ENCODE peak calls at places on chromosomes 6 and 20, in five cellular contexts. W is A549, N is heart left ventricle, F is AG04450, M is heart right ventricle. R is an unnamed sample.

GRCh38 chr6:69732640-69733039 is 64.2 kb downstream of the LMBRD1 start:
- DNase-seq in W (no peak), N (no peak), F (no peak), M (no peak), R (peak)

GRCh38 chr6:33745558-33745957 is 1.1 kb downstream of the IP6K3 start:
- DNase-seq in W (no peak), N (no peak), F (no peak), M (no peak), R (no peak)

GRCh38 chr6:112296122-112296521 is 41.8 kb upstream of the LAMA4 start:
- DNase-seq in W (peak), N (no peak), F (no peak), M (no peak), R (peak)

GRCh38 chr6:36776167-36776566 is 63.1 kb downstream of the CPNE5 start:
- DNase-seq in W (no peak), N (no peak), F (no peak), M (no peak), R (no peak)

GRCh38 chr20:51985753-51986152 is 183.4 kb upstream of the SALL4 start:
- DNase-seq in W (no peak), N (no peak), F (no peak), M (no peak), R (no peak)

GRCh38 chr6:118344014-118344670 is 204.0 kb upstream of the PLN start:
- DNase-seq in W (no peak), N (no peak), F (no peak), M (no peak), R (no peak)

GRCh38 chr6:52724406-52725121 is 38.7 kb downstream of the GSTA2 start:
- DNase-seq in W (peak), N (peak), F (no peak), M (peak), R (peak)

GRCh38 chr6:148291876-148292275 is 50.8 kb upstream of the SASH1 start:
- DNase-seq in W (no peak), N (no peak), F (no peak), M (no peak), R (no peak)

GRCh38 chr6:105184921-105185320 is 5.1 kb upstream of the POPDC3 start:
- DNase-seq in W (no peak), N (no peak), F (no peak), M (no peak), R (no peak)

GRCh38 chr6:16249971-16250370 is 11.6 kb downstream of the GMPR start:
- DNase-seq in W (no peak), N (no peak), F (no peak), M (no peak), R (no peak)

GRCh38 chr6:5293692-5294091 is 32.4 kb downstream of the FARS2 start:
- DNase-seq in W (no peak), N (no peak), F (no peak), M (no peak), R (no peak)

GRCh38 chr6:117352466-117353081 is 73.2 kb downstream of the ROS1 start:
- DNase-seq in W (peak), N (no peak), F (no peak), M (no peak), R (peak)

GRCh38 chr20:58025233-58025632 is 203.2 kb downstream of the ANKRD60 start:
- DNase-seq in W (no peak), N (peak), F (no peak), M (peak), R (no peak)

GRCh38 chr20:21325296-21325695 is 22.2 kb downstream of the XRN2 start:
- DNase-seq in W (no peak), N (no peak), F (no peak), M (no peak), R (no peak)

GRCh38 chr20:37270586-37271420 is 9.2 kb upstream of the GHRH start:
- DNase-seq in W (no peak), N (no peak), F (no peak), M (no peak), R (no peak)

GRCh38 chr6:88983532-88983931 is 20.1 kb upstream of the RNGTT start:
- DNase-seq in W (peak), N (no peak), F (no peak), M (no peak), R (peak)

GRCh38 chr20:25279403-25279802 is 31.5 kb downstream of the PYGB start:
- DNase-seq in W (no peak), N (no peak), F (no peak), M (no peak), R (no peak)

GRCh38 chr20:5557123-5557522 is 193.1 kb upstream of the SHLD1 start:
- DNase-seq in W (peak), N (peak), F (no peak), M (peak), R (peak)

GRCh38 chr20:49906615-49907154 is 8.6 kb downstream of the SPATA2 start:
- DNase-seq in W (no peak), N (no peak), F (no peak), M (no peak), R (no peak)

GRCh38 chr6:157538698-157539097 is 157.7 kb downstream of the ZDHHC14 start:
- DNase-seq in W (no peak), N (no peak), F (no peak), M (no peak), R (no peak)

GRCh38 chr20:35617397-35618031 is 1.9 kb downstream of the SPAG4 start:
- DNase-seq in W (peak), N (peak), F (no peak), M (peak), R (peak)

GRCh38 chr6:149271348-149272340 is 45.9 kb upstream of the TAB2 start:
- DNase-seq in W (no peak), N (no peak), F (no peak), M (no peak), R (peak)

GRCh38 chr6:157107915-157108651 is 215.2 kb downstream of the TMEM242 start:
- DNase-seq in W (peak), N (no peak), F (peak), M (no peak), R (no peak)

GRCh38 chr20:29325304-29325640 is 1932.2 kb upstream of the DEFB115 start:
- DNase-seq in W (no peak), N (no peak), F (no peak), M (no peak), R (no peak)

GRCh38 chr20:44706371-44707258 is 8.6 kb upstream of the CCN5 start:
- DNase-seq in W (no peak), N (peak), F (no peak), M (no peak), R (no peak)

GRCh38 chr20:48776306-48776705 is 51.5 kb downstream of the PREX1 start:
- DNase-seq in W (no peak), N (no peak), F (no peak), M (no peak), R (no peak)

GRCh38 chr6:79813854-79814477 is 133.4 kb downstream of the ELOVL4 start:
- DNase-seq in W (peak), N (peak), F (peak), M (peak), R (peak)

GRCh38 chr20:52105045-52105572 is 86.5 kb downstream of the ZFP64 start:
- DNase-seq in W (peak), N (no peak), F (no peak), M (no peak), R (no peak)

GRCh38 chr6:169141706-169142705 is 111.6 kb downstream of the THBS2 start:
- DNase-seq in W (no peak), N (peak), F (no peak), M (peak), R (no peak)

GRCh38 chr20:17747431-17747846 is 47.7 kb downstream of the BANF2 start:
- DNase-seq in W (peak), N (no peak), F (peak), M (no peak), R (no peak)

GRCh38 chr20:49801882-49802281 is 10.7 kb upstream of the SLC9A8 start:
- DNase-seq in W (no peak), N (no peak), F (no peak), M (no peak), R (peak)

GRCh38 chr20:45432294-45432693 is 16.4 kb downstream of the PIGT start:
- DNase-seq in W (no peak), N (no peak), F (no peak), M (no peak), R (peak)

GRCh38 chr6:170186006-170186908 is 104.6 kb downstream of the DLL1 start:
- DNase-seq in W (no peak), N (no peak), F (no peak), M (no peak), R (no peak)

GRCh38 chr20:33812673-33813462 is 1.7 kb downstream of the CHMP4B start:
- DNase-seq in W (peak), N (no peak), F (no peak), M (no peak), R (no peak)

DNA sequence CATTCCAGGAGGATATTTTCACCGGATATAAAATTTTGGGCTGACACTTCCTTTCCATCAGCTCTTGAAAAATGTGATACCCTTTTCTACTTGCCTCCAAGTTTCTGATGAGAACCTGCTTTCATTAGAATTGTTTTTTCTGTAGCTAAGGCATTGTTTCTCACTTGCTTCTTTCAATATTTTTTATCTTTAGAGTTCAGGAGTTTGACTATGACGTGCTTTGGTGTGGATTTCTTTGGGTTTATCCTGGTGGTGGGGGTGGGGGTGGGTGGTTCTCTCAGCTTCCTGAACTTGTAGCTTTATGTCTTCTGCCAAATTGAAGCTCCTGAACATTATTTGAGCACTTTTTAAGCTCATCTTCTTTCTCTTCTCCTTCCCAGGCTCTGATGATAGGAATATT is 11.4 kb downstream of the ZNF831 start:
- DNase-seq in W (no peak), N (no peak), F (no peak), M (no peak), R (no peak)
- H3K27ac ChIP-seq in W (no peak), N (no peak), F (no peak), M (peak), R (no peak)

DNA sequence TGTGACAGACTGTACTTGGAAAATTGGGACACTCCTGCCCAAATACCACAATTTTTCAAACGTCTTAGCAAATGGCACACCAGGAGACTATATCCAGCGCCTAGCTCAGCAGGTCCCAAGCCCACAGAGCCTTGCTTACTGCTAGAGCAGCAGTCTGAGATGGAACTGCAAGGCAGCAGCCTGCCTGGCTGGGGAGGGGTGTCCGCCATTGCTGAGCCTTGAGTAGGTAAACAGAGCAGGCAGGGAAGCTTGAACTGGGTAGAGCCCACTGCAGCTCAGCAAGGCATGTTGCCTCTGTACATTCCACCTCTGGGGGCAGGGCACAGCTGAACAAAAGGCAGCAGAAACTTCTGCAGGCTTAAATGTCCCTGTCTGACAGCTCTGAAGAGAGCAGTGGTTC is 1003.3 kb upstream of the MAP3K7 start:
- DNase-seq in W (no peak), N (no peak), F (no peak), M (no peak), R (no peak)
- TF ChIP-seq CTCF in W (no peak), N (no peak), F (no peak), M (no peak), R (no peak)

GRCh38 chr6:90095145-90095544 is 200.9 kb downstream of the GJA10 start:
- DNase-seq in W (no peak), N (no peak), F (no peak), M (no peak), R (no peak)

GRCh38 chr6:90095788-90096187 is 200.9 kb downstream of the BACH2 start:
- DNase-seq in W (no peak), N (no peak), F (no peak), M (no peak), R (no peak)

GRCh38 chr6:90097357-90097756 is 199.3 kb downstream of the BACH2 start:
- DNase-seq in W (no peak), N (no peak), F (no peak), M (no peak), R (no peak)

GRCh38 chr6:90098025-90098474 is 198.6 kb downstream of the BACH2 start:
- DNase-seq in W (no peak), N (peak), F (peak), M (peak), R (no peak)

DNA sequence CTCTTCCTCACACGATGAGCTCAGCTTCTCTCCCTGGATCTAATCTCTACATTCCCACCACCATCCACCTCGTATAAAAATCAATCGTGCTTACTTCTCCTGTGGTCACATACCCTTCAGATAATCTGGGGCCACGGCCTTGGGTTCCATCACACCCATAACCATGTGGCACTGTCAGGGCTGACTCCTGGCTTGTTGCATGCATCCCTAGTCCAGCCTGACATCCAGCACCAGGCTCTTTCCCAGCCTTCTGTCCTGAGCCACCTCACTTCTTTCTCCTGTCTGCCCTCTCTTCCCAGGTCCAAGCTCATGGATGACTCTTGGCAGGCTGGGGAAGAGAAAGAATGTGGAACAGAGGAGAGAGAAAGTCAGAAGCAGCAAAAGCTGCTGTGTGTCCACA is 199.8 kb downstream of the BACH2 start:
- DNase-seq in W (no peak), N (no peak), F (no peak), M (no peak), R (no peak)
- H3K27ac ChIP-seq in W (no peak), N (no peak), F (no peak), M (peak), R (no peak)

GRCh38 chr6:624979-625378 is 31.9 kb downstream of the HUS1B start:
- DNase-seq in W (no peak), N (no peak), F (peak), M (no peak), R (peak)
- TF ChIP-seq CTCF in W (peak), N (peak), F (peak), M (no peak), R (peak)

DNA sequence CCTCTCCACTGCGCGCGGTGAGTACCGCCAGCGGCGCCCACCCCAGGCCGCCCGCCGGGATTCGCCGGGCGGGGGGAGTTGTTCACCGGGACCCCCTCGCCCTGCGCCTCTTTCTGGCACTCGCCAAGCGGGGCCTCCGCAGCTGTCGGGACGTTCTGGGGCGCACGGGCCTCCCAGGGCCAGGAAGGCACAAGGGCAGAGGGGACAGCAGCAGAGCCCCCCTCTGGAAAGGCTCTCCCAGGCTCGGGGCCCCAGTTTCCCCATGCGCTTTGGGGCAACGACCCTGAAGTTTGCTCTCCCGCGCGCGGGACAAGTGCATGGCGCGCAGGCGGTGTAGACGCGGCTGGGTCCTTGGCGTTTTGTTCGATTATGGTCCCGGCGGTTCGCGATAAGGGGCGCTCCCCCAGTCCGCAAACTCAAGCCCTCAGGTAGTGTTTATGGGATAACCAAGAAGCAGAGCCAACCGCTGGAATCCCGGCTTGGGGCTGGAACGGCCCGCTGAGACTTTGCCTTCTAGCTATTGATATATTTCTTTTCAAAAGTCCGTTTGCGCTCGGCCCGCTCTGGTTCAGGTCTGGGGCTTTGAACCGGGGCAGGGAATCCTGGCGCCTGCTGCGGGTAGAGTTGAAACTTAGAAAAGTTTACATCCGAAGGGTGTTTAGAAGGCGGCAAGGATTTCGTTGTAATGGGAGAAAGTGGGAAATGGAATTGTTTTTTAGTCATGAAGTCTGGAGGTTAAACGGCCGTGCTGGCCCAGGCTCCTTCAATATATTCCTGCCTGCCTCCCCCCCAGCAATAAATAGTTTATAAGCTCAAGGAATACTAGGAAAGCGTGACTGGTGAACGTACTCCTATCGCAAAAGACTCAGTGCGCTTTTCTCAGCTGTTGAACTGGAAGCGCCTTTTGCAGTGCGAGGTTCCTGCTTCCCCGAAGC is 595 bp downstream of the EYA2 start:
- DNase-seq in W (no peak), N (no peak), F (no peak), M (no peak), R (no peak)
- H3K27ac ChIP-seq in W (peak), N (peak), F (no peak), M (no peak), R (no peak)